ENCODE peak calls at places on chromosome 6, in five cellular contexts. K, J, Y, Z and Q are unnamed samples. For H3K27me3, the result is how much of the 10 kb centered on the place peaks cover.

GRCh38 chr6:102766946-102767345 is 1373.4 kb downstream of the GRIK2 start:
- DNase-seq in Z (no peak), K (no peak), Y (no peak), J (peak), Q (no peak)

GRCh38 chr6:113356139-113356538 is 501.0 kb upstream of the MARCKS start:
- DNase-seq in Y (no peak), Z (no peak), J (no peak), K (no peak), Q (no peak)

GRCh38 chr6:71349976-71350615 is 61.5 kb downstream of the OGFRL1 start:
- DNase-seq in J (no peak), Z (no peak), Y (peak), K (no peak), Q (no peak)

GRCh38 chr6:64014581-64014980 is 379.0 kb downstream of the PHF3 start:
- DNase-seq in Z (no peak), Y (no peak), K (no peak), J (no peak), Q (no peak)

GRCh38 chr6:112189494-112189893 is 64.9 kb downstream of the LAMA4 start:
- DNase-seq in Z (no peak), J (no peak), Y (no peak), K (no peak), Q (no peak)

GRCh38 chr6:7604506-7604905 is 14.5 kb downstream of the SNRNP48 start:
- DNase-seq in J (no peak), Y (no peak), Z (no peak), K (no peak), Q (no peak)

GRCh38 chr6:96704713-96705112 is 132.6 kb downstream of the GPR63 start:
- DNase-seq in J (no peak), Y (no peak), Z (no peak), K (no peak), Q (no peak)

GRCh38 chr6:51467231-51467952 is 620.0 kb downstream of the PKHD1 start:
- DNase-seq in Y (no peak), K (no peak), J (no peak), Z (no peak), Q (no peak)

GRCh38 chr6:2952557-2953095 is 18.7 kb downstream of the SERPINB6 start:
- DNase-seq in K (peak), Z (peak), Y (peak), J (peak), Q (peak)

GRCh38 chr6:159985296-159985940 is 16.5 kb downstream of the IGF2R start:
- DNase-seq in J (no peak), K (no peak), Z (no peak), Y (no peak), Q (no peak)

GRCh38 chr6:56072856-56073255 is 174.5 kb downstream of the COL21A1 start:
- DNase-seq in Y (no peak), Z (no peak), J (peak), K (no peak), Q (no peak)

GRCh38 chr6:164099535-164099982 is 685.0 kb downstream of the QKI start:
- DNase-seq in K (no peak), Z (no peak), Y (no peak), J (no peak), Q (no peak)

GRCh38 chr6:2853766-2854393 is 12.2 kb upstream of the SERPINB1 start:
- DNase-seq in K (peak), Y (no peak), Z (no peak), J (peak), Q (no peak)

GRCh38 chr6:151101811-151102694 is 137.7 kb upstream of the AKAP12 start:
- DNase-seq in J (no peak), Z (no peak), K (no peak), Y (no peak), Q (no peak)

GRCh38 chr6:133890941-133891813 is 2.3 kb downstream of the TCF21 start:
- DNase-seq in J (no peak), Z (peak), K (no peak), Y (no peak), Q (no peak)

GRCh38 chr6:132907915-132908314 is 93.5 kb downstream of the RPS12 start:
- DNase-seq in K (no peak), Z (no peak), Y (no peak), J (peak), Q (no peak)

GRCh38 chr6:39169448-39170344 is 54.7 kb upstream of the SAYSD1 start:
- DNase-seq in Y (no peak), K (no peak), J (no peak), Z (peak), Q (no peak)

GRCh38 chr6:15519681-15520080 is 143.1 kb downstream of the DTNBP1 start:
- DNase-seq in Z (no peak), K (no peak), Y (peak), J (no peak), Q (no peak)

GRCh38 chr6:45608252-45608911 is 230.6 kb upstream of the SUPT3H start:
- DNase-seq in Y (no peak), J (no peak), K (no peak), Z (no peak), Q (no peak)

GRCh38 chr6:152696543-152696942 is 1.2 kb upstream of the MYCT1 start:
- DNase-seq in K (no peak), Y (no peak), J (peak), Z (no peak), Q (no peak)

GRCh38 chr6:100775667-100776066 is 105.5 kb downstream of the ASCC3 start:
- DNase-seq in K (no peak), J (no peak), Z (no peak), Y (no peak), Q (no peak)

GRCh38 chr6:348860-349396 is 42.6 kb upstream of the IRF4 start:
- DNase-seq in Z (no peak), J (no peak), K (no peak), Y (no peak), Q (no peak)

GRCh38 chr6:5986847-5987246 is 19.9 kb downstream of the NRN1 start:
- DNase-seq in K (no peak), Z (no peak), J (no peak), Y (no peak), Q (no peak)
- TF ChIP-seq CTCF in K (no peak), Z (no peak), J (no peak), Y (no peak), Q (no peak)

GRCh38 chr6:33858053-33858475 is 54.3 kb upstream of the MLN start:
- DNase-seq in Z (no peak), K (no peak), J (no peak), Y (no peak), Q (no peak)
- H3K27me3 ChIP-seq in Z (under half), K (under half), J (under half), Y (half or more), Q (under half)

GRCh38 chr6:143059616-143060353 is 904 bp upstream of the AIG1 start:
- DNase-seq in K (peak), Y (no peak), Z (peak), J (peak), Q (no peak)

GRCh38 chr6:143058987-143059386 is 1.7 kb upstream of the AIG1 start:
- DNase-seq in Y (no peak), Z (no peak), J (no peak), K (no peak), Q (no peak)

GRCh38 chr6:143060806-143061596 is at the start of gene AIG1:
- DNase-seq in J (peak), K (no peak), Z (peak), Y (peak), Q (peak)

GRCh38 chr6:143061597-143062385 is 1.1 kb downstream of the AIG1 start:
- DNase-seq in Z (no peak), J (no peak), K (no peak), Y (no peak), Q (no peak)

DNA sequence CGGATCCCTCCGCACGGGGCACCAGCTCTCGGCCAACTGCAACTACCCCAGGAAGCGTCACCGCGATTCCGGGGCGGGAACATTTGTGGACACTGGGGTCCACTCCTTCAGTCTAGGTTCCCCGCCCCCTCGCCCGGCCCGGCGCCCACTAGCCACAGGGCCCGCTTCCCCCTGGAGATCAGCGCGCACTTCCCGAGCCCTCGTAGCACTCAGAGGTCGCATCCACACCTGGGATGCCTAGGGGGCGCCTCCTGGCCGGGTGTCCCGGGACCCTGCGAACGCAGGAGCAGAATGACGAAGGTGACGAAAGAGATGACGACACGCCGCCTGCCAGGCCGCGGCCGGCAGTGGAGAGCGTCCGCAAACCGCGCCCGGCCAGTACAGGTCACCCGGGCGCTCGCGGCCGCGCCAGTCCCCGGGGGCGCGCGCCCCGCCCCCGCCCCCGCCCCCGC is 309 bp upstream of the AIG1 start:
- DNase-seq in Z (peak), J (peak), K (peak), Y (peak), Q (peak)
- TF ChIP-seq CTCF in Z (no peak), J (peak), K (no peak), Y (peak), Q (no peak)

DNA sequence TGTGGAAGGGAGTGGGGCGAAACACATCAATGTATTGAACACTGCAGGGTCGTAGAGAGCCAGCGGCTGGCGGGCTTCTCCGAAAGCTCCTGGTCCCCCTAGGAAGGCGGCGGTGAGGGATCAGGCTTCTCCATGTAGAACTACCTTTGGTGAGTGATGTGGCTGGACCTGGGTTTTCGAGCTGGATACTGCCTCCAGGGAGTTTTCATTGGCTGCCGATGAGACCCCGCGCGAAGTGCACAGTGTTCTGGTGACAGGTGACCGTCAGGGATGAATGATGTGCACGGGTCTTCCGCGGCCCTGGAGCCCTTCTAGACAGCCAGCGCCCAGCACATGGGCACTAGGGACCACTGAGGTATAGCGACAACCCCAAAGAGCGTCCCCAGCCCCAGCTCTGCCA is 16.4 kb downstream of the ABT1 start:
- DNase-seq in J (no peak), K (no peak), Y (no peak), Z (no peak), Q (no peak)
- H3K27me3 ChIP-seq in J (under half), K (under half), Y (half or more), Z (under half), Q (under half)

DNA sequence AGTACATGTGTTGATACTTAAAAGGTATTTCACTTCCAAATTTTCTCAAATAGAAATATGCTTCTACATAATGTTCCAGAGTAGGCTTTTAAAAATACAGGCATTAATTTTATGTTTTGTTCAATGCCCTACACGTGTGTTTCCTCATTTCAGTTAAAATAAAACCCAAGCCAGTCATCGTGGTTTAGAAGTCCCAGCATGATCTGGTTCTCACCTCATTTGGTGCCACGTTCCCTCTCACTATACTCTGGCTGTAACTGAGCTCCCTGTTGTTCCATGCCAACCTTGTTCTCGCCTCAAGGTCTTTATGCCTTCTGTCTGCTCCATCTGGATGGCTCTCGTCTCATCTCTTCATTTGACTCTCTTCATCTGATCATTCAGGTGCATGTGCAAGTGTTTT is 32.6 kb downstream of the HDGFL1 start:
- DNase-seq in Z (no peak), J (no peak), Y (no peak), K (no peak), Q (no peak)
- TF ChIP-seq CTCF in Z (no peak), J (no peak), Y (no peak), K (no peak), Q (no peak)

GRCh38 chr6:35764238-35764896 is 12.0 kb upstream of the CLPSL2 start:
- DNase-seq in Y (no peak), Z (peak), K (no peak), J (no peak), Q (no peak)
- H3K27me3 ChIP-seq in Y (under half), Z (under half), K (under half), J (under half), Q (under half)